ENCODE peak calls at places on chromosomes 7 and 10, in seven cellular contexts. N, B, R, P, J, S and H are unnamed samples. For H3K4me1, the result is how much of the 10 kb centered on the place peaks cover.

GRCh38 chr7:42222891-42223290 is 14.1 kb downstream of the GLI3 start:
- DNase-seq in N (no peak), B (peak), R (no peak), P (no peak), J (no peak), S (no peak), H (no peak)

GRCh38 chr7:142853739-142854504 is 954 bp upstream of the EPHB6 start:
- DNase-seq in N (peak), B (peak), R (peak), P (peak), J (peak), S (peak), H (peak)

GRCh38 chr10:96512524-96512991 is 1.2 kb downstream of the TLL2 start:
- DNase-seq in N (no peak), B (peak), R (peak), P (peak), J (peak), S (no peak), H (no peak)

GRCh38 chr10:98608417-98608816 is 161.7 kb upstream of the HPS1 start:
- DNase-seq in N (no peak), B (no peak), R (no peak), P (no peak), J (no peak), S (no peak), H (no peak)

GRCh38 chr10:80210259-80210658 is 4.9 kb upstream of the ANXA11 start:
- DNase-seq in N (no peak), B (no peak), R (no peak), P (no peak), J (no peak), S (no peak), H (no peak)

GRCh38 chr7:84372155-84372621 is 177.6 kb upstream of the SEMA3A start:
- DNase-seq in N (peak), B (no peak), R (peak), P (no peak), J (no peak), S (peak), H (peak)

GRCh38 chr10:58435297-58435696 is 50.1 kb downstream of the TFAM start:
- DNase-seq in N (peak), B (peak), R (peak), P (no peak), J (no peak), S (peak), H (peak)

GRCh38 chr7:8236781-8237407 is 25.1 kb downstream of the ICA1 start:
- DNase-seq in N (no peak), B (no peak), R (no peak), P (peak), J (no peak), S (no peak), H (no peak)

GRCh38 chr10:484925-485661 is 204.4 kb downstream of the DIP2C start:
- DNase-seq in N (peak), B (no peak), R (no peak), P (no peak), J (peak), S (peak), H (no peak)

GRCh38 chr7:24715661-24716479 is 41.4 kb downstream of the GSDME start:
- DNase-seq in N (no peak), B (peak), R (peak), P (peak), J (no peak), S (peak), H (peak)

GRCh38 chr7:51471199-51472016 is 154.8 kb upstream of the COBL start:
- DNase-seq in N (no peak), B (peak), R (no peak), P (peak), J (no peak), S (no peak), H (no peak)

GRCh38 chr10:120833222-120833928 is 17.8 kb upstream of the WDR11 start:
- DNase-seq in N (peak), B (no peak), R (no peak), P (no peak), J (no peak), S (peak), H (no peak)

GRCh38 chr7:64874114-64874513 is 29.0 kb upstream of the ZNF273 start:
- DNase-seq in N (peak), B (no peak), R (peak), P (peak), J (no peak), S (peak), H (peak)

GRCh38 chr10:131742371-131743000 is 158.3 kb upstream of the PPP2R2D start:
- DNase-seq in N (no peak), B (no peak), R (no peak), P (no peak), J (no peak), S (no peak), H (no peak)

GRCh38 chr10:70255329-70256299 is 22.4 kb upstream of the PPA1 start:
- DNase-seq in N (peak), B (no peak), R (peak), P (no peak), J (peak), S (peak), H (peak)

GRCh38 chr10:15719899-15720634 is at the start of gene ITGA8:
- DNase-seq in N (no peak), B (peak), R (no peak), P (peak), J (peak), S (no peak), H (no peak)

GRCh38 chr7:158358926-158359645 is 228.5 kb downstream of the PTPRN2 start:
- DNase-seq in N (no peak), B (no peak), R (no peak), P (no peak), J (no peak), S (no peak), H (no peak)

GRCh38 chr7:133571066-133571465 is 318.2 kb downstream of the EXOC4 start:
- DNase-seq in N (no peak), B (no peak), R (no peak), P (no peak), J (no peak), S (no peak), H (no peak)

GRCh38 chr10:81213360-81213759 is 661.6 kb upstream of the NRG3 start:
- DNase-seq in N (no peak), B (no peak), R (no peak), P (no peak), J (no peak), S (no peak), H (no peak)

GRCh38 chr7:54565432-54565831 is 23.3 kb downstream of the VSTM2A start:
- DNase-seq in N (no peak), B (no peak), R (no peak), P (no peak), J (no peak), S (no peak), H (no peak)

GRCh38 chr7:91280604-91281003 is 16.4 kb downstream of the FZD1 start:
- DNase-seq in N (no peak), B (no peak), R (peak), P (no peak), J (no peak), S (no peak), H (peak)

GRCh38 chr10:132283604-132284382 is 24.0 kb downstream of the STK32C start:
- DNase-seq in N (no peak), B (no peak), R (no peak), P (no peak), J (no peak), S (no peak), H (no peak)

GRCh38 chr10:95537543-95537930 is 23.6 kb downstream of the SORBS1 start:
- DNase-seq in N (peak), B (no peak), R (peak), P (no peak), J (no peak), S (peak), H (no peak)

GRCh38 chr7:157638563-157638962 is 301.8 kb downstream of the DNAJB6 start:
- DNase-seq in N (no peak), B (no peak), R (no peak), P (no peak), J (no peak), S (no peak), H (no peak)

GRCh38 chr7:3027005-3027404 is 16.7 kb downstream of the CARD11 start:
- DNase-seq in N (no peak), B (no peak), R (no peak), P (peak), J (no peak), S (no peak), H (no peak)

GRCh38 chr7:28685291-28685659 is 272.9 kb downstream of the TRIL start:
- DNase-seq in N (no peak), B (no peak), R (no peak), P (peak), J (peak), S (no peak), H (no peak)

GRCh38 chr10:52672880-52673279 is 99.7 kb downstream of the MBL2 start:
- DNase-seq in N (no peak), B (no peak), R (no peak), P (no peak), J (no peak), S (no peak), H (no peak)

GRCh38 chr7:159005618-159006017 is 139.0 kb downstream of the VIPR2 start:
- DNase-seq in N (no peak), B (no peak), R (no peak), P (no peak), J (no peak), S (no peak), H (no peak)

GRCh38 chr7:15555385-15555859 is 6.4 kb downstream of the AGMO start:
- DNase-seq in N (no peak), B (no peak), R (no peak), P (peak), J (no peak), S (peak), H (no peak)

GRCh38 chr10:88990528-88991160 is at the start of gene FAS:
- DNase-seq in N (peak), B (peak), R (peak), P (peak), J (peak), S (peak), H (peak)

GRCh38 chr10:93687737-93688136 is 14.7 kb downstream of the FRA10AC1 start:
- DNase-seq in N (no peak), B (no peak), R (no peak), P (no peak), J (no peak), S (no peak), H (no peak)

GRCh38 chr7:101435461-101436225 is 73.0 kb downstream of the COL26A1 start:
- DNase-seq in N (no peak), B (peak), R (no peak), P (peak), J (no peak), S (no peak), H (no peak)

DNA sequence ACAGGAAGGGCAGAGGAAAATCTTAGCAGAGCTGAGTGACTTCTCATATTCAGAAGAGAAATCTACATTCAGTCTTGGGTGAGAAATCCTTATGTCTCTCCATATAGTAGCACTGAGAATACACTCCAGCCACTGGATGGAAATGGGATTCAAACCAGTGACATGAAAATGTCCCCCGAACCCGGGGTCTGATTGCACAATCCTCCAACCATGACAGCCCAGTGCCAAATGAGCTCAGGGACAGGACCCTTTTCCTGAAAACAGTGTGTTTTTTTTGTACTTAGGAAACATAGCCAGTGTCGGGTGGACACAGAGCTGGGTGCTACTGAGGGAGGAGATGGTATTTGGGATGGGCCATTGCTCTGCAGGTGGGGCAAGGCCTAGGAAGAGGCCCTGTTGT is 185.6 kb downstream of the CXCL12 start:
- DNase-seq in N (no peak), B (no peak), R (no peak), P (no peak), J (no peak), S (no peak), H (no peak)
- H3K27ac ChIP-seq in N (no peak), B (no peak), R (no peak), P (no peak), J (no peak), S (no peak), H (no peak)

GRCh38 chr7:99106869-99107268 is 37.0 kb downstream of the SMURF1 start:
- DNase-seq in N (peak), B (peak), R (peak), P (no peak), J (no peak), S (peak), H (peak)
- H3K4me1 ChIP-seq in N (half or more), B (under half), R (under half), P (under half), J (under half), S (half or more), H (half or more)

GRCh38 chr10:128047991-128048826 is 78.0 kb downstream of the MKI67 start:
- DNase-seq in N (peak), B (no peak), R (peak), P (no peak), J (peak), S (peak), H (peak)
- H3K9ac ChIP-seq in N (peak), B (no peak), R (no peak), P (no peak), J (peak), S (peak), H (peak)

GRCh38 chr10:77946084-77946483 is 19.5 kb upstream of the DLG5 start:
- DNase-seq in N (no peak), B (no peak), R (peak), P (no peak), J (no peak), S (peak), H (no peak)

GRCh38 chr10:77940225-77940624 is 13.7 kb upstream of the DLG5 start:
- DNase-seq in N (no peak), B (no peak), R (no peak), P (no peak), J (no peak), S (no peak), H (no peak)

GRCh38 chr10:77941790-77942189 is 15.2 kb upstream of the DLG5 start:
- DNase-seq in N (no peak), B (peak), R (no peak), P (no peak), J (no peak), S (no peak), H (no peak)

GRCh38 chr10:77940627-77941026 is 14.1 kb upstream of the DLG5 start:
- DNase-seq in N (peak), B (no peak), R (no peak), P (no peak), J (no peak), S (no peak), H (no peak)

GRCh38 chr10:77943086-77943901 is 16.7 kb upstream of the DLG5 start:
- DNase-seq in N (peak), B (peak), R (peak), P (no peak), J (no peak), S (peak), H (peak)
- H3K27ac ChIP-seq in N (peak), B (peak), R (no peak), P (peak), J (no peak), S (peak), H (peak)

DNA sequence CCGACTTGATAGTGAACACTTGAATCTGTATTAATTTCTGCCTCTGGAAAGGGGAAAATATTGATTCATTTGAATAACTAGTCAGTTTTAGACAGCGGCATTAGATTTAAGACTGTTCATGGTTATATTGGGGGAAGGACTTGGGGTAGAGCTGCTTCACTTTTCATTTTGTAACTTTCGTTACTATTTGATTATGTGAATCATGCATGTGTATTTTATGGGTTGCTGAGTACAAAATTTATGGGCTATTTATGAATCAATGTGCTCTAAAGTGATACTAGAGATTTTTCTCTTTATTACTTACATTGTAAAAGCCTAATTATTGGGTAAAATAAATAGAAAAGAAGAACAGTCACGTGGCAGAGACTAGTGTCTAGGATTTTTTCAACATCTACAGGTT is 4.9 kb downstream of the GLUD1 start:
- DNase-seq in N (no peak), B (no peak), R (no peak), P (no peak), J (no peak), S (peak), H (no peak)
- H3K4me1 ChIP-seq in N (under half), B (under half), R (under half), P (under half), J (under half), S (under half), H (under half)

GRCh38 chr7:73671317-73671651 is 3.7 kb downstream of the VPS37D start:
- DNase-seq in N (no peak), B (no peak), R (no peak), P (peak), J (no peak), S (no peak), H (no peak)

GRCh38 chr7:73668103-73668937 is 689 bp downstream of the VPS37D start:
- DNase-seq in N (no peak), B (no peak), R (peak), P (peak), J (no peak), S (no peak), H (peak)

GRCh38 chr7:73669316-73669715 is 1.7 kb downstream of the VPS37D start:
- DNase-seq in N (no peak), B (no peak), R (no peak), P (peak), J (no peak), S (no peak), H (no peak)

GRCh38 chr7:73669858-73670385 is 2.3 kb downstream of the VPS37D start:
- DNase-seq in N (no peak), B (no peak), R (no peak), P (no peak), J (no peak), S (no peak), H (no peak)

DNA sequence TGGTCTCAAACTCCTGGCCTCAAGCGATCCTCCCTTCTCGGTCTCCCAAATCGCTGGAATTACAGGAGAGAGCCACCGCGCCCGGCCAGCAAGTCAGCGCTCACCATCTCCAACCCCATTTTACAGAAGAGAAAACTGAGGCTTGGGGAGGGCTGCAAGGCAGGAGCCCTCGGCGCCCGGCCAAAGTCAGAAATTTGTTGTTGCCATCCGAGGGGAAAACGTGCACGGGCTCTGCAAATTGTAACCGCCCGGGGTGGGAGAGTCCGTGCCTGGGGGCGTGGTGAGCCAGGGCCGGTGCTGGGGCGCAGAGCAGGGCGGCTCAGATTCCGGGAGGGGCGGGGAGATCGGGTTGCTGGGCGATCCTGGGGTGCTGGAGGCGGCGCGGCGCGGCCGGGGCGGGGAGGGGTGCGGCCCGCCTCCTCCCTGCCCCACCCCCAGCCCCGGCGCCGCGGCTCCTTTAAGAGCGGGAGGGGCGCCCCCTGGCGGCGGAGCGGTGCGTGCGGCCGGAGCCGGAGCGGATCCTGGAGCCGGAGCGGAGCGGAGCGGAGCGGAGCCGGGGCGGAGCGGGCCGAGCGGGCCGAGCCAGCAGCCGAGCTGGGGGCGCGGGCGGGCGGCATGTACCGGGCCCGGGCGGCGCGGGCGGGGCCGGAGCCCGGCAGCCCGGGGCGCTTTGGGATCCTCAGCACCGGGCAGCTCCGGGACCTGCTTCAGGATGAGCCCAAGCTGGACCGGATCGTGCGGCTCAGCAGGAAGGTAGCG is at the start of gene VPS37D:
- DNase-seq in N (peak), B (peak), R (peak), P (peak), J (peak), S (peak), H (peak)
- H3K9ac ChIP-seq in N (no peak), B (peak), R (peak), P (peak), J (peak), S (peak), H (peak)

GRCh38 chr7:111676167-111676566 is 113.9 kb upstream of the IMMP2L start:
- DNase-seq in N (no peak), B (no peak), R (no peak), P (no peak), J (no peak), S (no peak), H (no peak)
- H3K27ac ChIP-seq in N (no peak), B (no peak), R (no peak), P (no peak), J (no peak), S (no peak), H (no peak)

DNA sequence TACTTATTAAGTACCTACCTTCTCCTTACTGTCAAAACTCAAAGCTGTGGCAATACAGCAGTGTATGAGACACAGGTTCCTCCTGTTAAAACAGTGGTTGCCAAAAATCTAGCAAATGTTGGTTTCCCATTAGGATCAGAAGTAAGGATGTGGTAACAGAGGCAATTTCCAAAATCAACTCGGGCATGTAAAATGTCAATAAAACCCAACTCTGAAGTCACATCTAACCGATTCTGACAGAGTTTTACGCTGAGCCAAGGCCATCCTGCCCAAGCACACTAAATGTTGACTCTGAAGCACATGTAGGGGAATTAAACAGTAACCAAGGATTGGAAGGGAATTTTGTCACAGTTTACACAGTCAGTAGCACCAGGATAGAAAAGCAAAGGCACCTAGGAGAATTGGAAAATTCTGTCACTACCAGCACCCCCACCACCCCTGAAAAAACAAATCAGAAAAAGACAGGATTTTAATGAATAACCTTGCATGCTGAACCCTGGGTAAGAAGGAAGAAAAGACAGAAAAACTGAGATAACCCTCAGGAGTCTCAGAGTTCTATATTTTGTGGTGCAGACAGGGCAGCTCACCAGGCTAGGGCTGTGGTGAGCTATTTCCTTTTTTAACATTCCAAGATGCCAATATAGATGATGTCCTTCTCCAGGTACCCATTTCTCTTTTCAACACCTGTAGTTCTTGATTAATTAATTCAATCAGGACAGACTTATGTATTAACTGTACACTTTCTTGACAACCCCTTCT is 119.5 kb downstream of the DOCK4 start:
- DNase-seq in N (no peak), B (no peak), R (no peak), P (no peak), J (no peak), S (peak), H (no peak)
- H3K4me1 ChIP-seq in N (under half), B (under half), R (under half), P (under half), J (under half), S (under half), H (under half)